ENCODE peak calls at places on chromosomes 6 and 20, in ten cellular contexts. Q is activated CD4-positive, alpha-beta T cell treated with anti-CD3 and anti-CD28 coated beads for 1 hour; J is ELF-1; B is activated naive CD4-positive, alpha-beta T cell treated with anti-CD3 and anti-CD28 coated beads for 36 hours; E is activated CD4-positive, alpha-beta memory T cell treated with anti-CD3 and anti-CD28 coated beads for 36 hours; C is EH; T is amniotic epithelial cell; F is activated T-helper 1 cell treated with anti-CD3 and anti-CD28 coated beads, Interleukin-2, amount 50 U/mL, for 16 hours; Y is mesenchymal stem cell; I is psoas muscle. V is an unnamed sample.

GRCh38 chr6:96836579-96837137 is 619 bp downstream of the GPR63 start:
- DNase-seq in Q (no peak), J (peak), B (peak), E (no peak), C (peak), T (no peak), F (no peak), Y (peak), I (no peak), V (peak)

GRCh38 chr6:169618526-169619490 is 83.0 kb downstream of the WDR27 start:
- DNase-seq in Q (no peak), J (peak), B (no peak), E (no peak), C (peak), T (peak), F (no peak), Y (peak), I (no peak), V (no peak)

GRCh38 chr6:89298680-89299450 is 16.2 kb downstream of the GABRR2 start:
- DNase-seq in Q (no peak), J (no peak), B (peak), E (peak), C (peak), T (peak), F (no peak), Y (peak), I (no peak), V (no peak)

GRCh38 chr6:133466666-133467065 is 225.5 kb downstream of the EYA4 start:
- DNase-seq in Q (no peak), J (no peak), B (no peak), E (no peak), C (no peak), T (peak), F (no peak), Y (no peak), I (no peak), V (no peak)

GRCh38 chr6:134539865-134540323 is 222.0 kb upstream of the SGK1 start:
- DNase-seq in Q (no peak), J (no peak), B (no peak), E (peak), C (peak), T (peak), F (no peak), Y (peak), I (no peak), V (no peak)

GRCh38 chr6:156816505-156816904 is 39.3 kb downstream of the ARID1B start:
- DNase-seq in Q (no peak), J (no peak), B (no peak), E (no peak), C (no peak), T (peak), F (no peak), Y (peak), I (peak), V (no peak)

GRCh38 chr6:161379828-161380598 is 106.2 kb upstream of the AGPAT4 start:
- DNase-seq in Q (no peak), J (peak), B (no peak), E (no peak), C (no peak), T (peak), F (no peak), Y (no peak), I (no peak), V (no peak)

GRCh38 chr20:12113468-12114371 is 196.0 kb downstream of the BTBD3 start:
- DNase-seq in Q (no peak), J (no peak), B (no peak), E (no peak), C (no peak), T (peak), F (no peak), Y (peak), I (no peak), V (no peak)

GRCh38 chr20:11540558-11540957 is 377.1 kb upstream of the BTBD3 start:
- DNase-seq in Q (no peak), J (peak), B (no peak), E (no peak), C (no peak), T (no peak), F (no peak), Y (no peak), I (no peak), V (no peak)

GRCh38 chr20:16488086-16488485 is 85.2 kb downstream of the KIF16B start:
- DNase-seq in Q (no peak), J (no peak), B (no peak), E (no peak), C (no peak), T (no peak), F (no peak), Y (no peak), I (no peak), V (no peak)

GRCh38 chr6:142566628-142567396 is 265.0 kb downstream of the ADGRG6 start:
- DNase-seq in Q (peak), J (peak), B (peak), E (peak), C (peak), T (peak), F (peak), Y (peak), I (no peak), V (peak)

GRCh38 chr6:31042801-31043200 is 32.5 kb downstream of the MUC22 start:
- DNase-seq in Q (peak), J (peak), B (peak), E (peak), C (peak), T (peak), F (no peak), Y (peak), I (no peak), V (no peak)

GRCh38 chr6:122068291-122068769 is 331.1 kb upstream of the HSF2 start:
- DNase-seq in Q (no peak), J (no peak), B (no peak), E (no peak), C (peak), T (peak), F (no peak), Y (peak), I (no peak), V (no peak)

V was measured in neuronal stem cell.